ENCODE peak calls at places on chromosomes 13 and 19, in four cellular contexts. F, J, S and W are unnamed samples.

GRCh38 chr13:49681837-49682236 is 9.4 kb downstream of the EBPL start:
- DNase-seq in F (no peak), J (no peak), S (no peak), W (no peak)

GRCh38 chr13:30787747-30788535 is 52.6 kb downstream of the ALOX5AP start:
- DNase-seq in F (no peak), J (no peak), S (no peak), W (no peak)

GRCh38 chr19:35107541-35107939 is 8.1 kb upstream of the FXYD3 start:
- DNase-seq in F (peak; percentile 59), J (no peak), S (no peak), W (no peak)

GRCh38 chr13:45447050-45447661 is 17.6 kb upstream of the COG3 start:
- DNase-seq in F (no peak), J (no peak), S (no peak), W (no peak)

GRCh38 chr13:44252938-44253337 is 120.7 kb upstream of the SERP2 start:
- DNase-seq in F (no peak), J (no peak), S (no peak), W (no peak)

GRCh38 chr19:39917561-39918182 is 16.8 kb downstream of the FCGBP start:
- DNase-seq in F (no peak), J (no peak), S (no peak), W (no peak)

GRCh38 chr13:26247011-26247410 is 6.9 kb upstream of the CDK8 start:
- DNase-seq in F (no peak), J (no peak), S (no peak), W (no peak)

GRCh38 chr19:10855879-10856522 is 7.8 kb downstream of the C19orf38 start:
- DNase-seq in F (no peak), J (no peak), S (no peak), W (no peak)

GRCh38 chr19:17109962-17110598 is 34.5 kb downstream of the MYO9B start:
- DNase-seq in F (peak; percentile 86), J (no peak), S (no peak), W (no peak)

GRCh38 chr19:14393303-14393702 is 12.1 kb downstream of the ADGRE5 start:
- DNase-seq in F (no peak), J (no peak), S (no peak), W (no peak)

GRCh38 chr13:30340367-30341184 is 33.2 kb upstream of the KATNAL1 start:
- DNase-seq in F (peak; percentile 60), J (no peak), S (no peak), W (no peak)

GRCh38 chr13:46593403-46593802 is 40.4 kb downstream of the LRCH1 start:
- DNase-seq in F (no peak), J (peak; percentile 11), S (no peak), W (no peak)

GRCh38 chr19:1970806-1971502 is 30.0 kb downstream of the CSNK1G2 start:
- DNase-seq in F (no peak), J (no peak), S (no peak), W (no peak)

GRCh38 chr13:21043898-21044297 is 17.5 kb downstream of the LATS2 start:
- DNase-seq in F (no peak), J (no peak), S (no peak), W (no peak)

GRCh38 chr19:16455489-16455888 is 16.3 kb downstream of the EPS15L1 start:
- DNase-seq in F (no peak), J (no peak), S (no peak), W (no peak)

GRCh38 chr13:43880451-43880850 is 747 bp downstream of the LACC1 start:
- DNase-seq in F (no peak), J (no peak), S (no peak), W (no peak)

GRCh38 chr13:46401432-46401831 is 14.4 kb upstream of the RUBCNL start:
- DNase-seq in F (no peak), J (no peak), S (no peak), W (no peak)

GRCh38 chr13:56201834-56202233 is 938.9 kb upstream of the PRR20A start:
- DNase-seq in F (no peak), J (no peak), S (no peak), W (peak; percentile 5)

GRCh38 chr13:103605546-103606326 is 539.5 kb upstream of the SLC10A2 start:
- DNase-seq in F (no peak), J (no peak), S (no peak), W (no peak)

GRCh38 chr13:73943137-73943964 is 190.9 kb downstream of the KLF12 start:
- DNase-seq in F (no peak), J (no peak), S (no peak), W (no peak)

GRCh38 chr19:43651758-43652545 is 12.3 kb upstream of the CADM4 start:
- DNase-seq in F (peak; percentile 45), J (no peak), S (peak; percentile 46), W (no peak)

GRCh38 chr19:7869910-7870511 is 4.2 kb downstream of the PRR36 start:
- DNase-seq in F (peak; percentile 41), J (peak; percentile 36), S (no peak), W (no peak)

GRCh38 chr19:58372311-58373133 is 8.3 kb downstream of the ZNF837 start:
- DNase-seq in F (peak; percentile 72), J (no peak), S (no peak), W (no peak)